ENCODE peak calls at places on chromosomes 4 and X, in nine cellular contexts. I, G, D, Q, M, H, L, X and E are unnamed samples.

GRCh38 chrX:132612990-132613564 is 124.2 kb upstream of the MBNL3 start:
- DNase-seq in H (peak), Q (peak), M (peak), X (peak), D (peak), G (peak), I (peak), L (no peak), E (peak)

GRCh38 chr4:146654976-146655761 is 16.5 kb downstream of the POU4F2 start:
- DNase-seq in L (no peak), X (no peak), Q (no peak), M (peak), I (peak), D (no peak), H (no peak), G (no peak), E (no peak)

GRCh38 chr4:25207997-25208396 is 25.8 kb upstream of the PI4K2B start:
- DNase-seq in H (no peak), Q (no peak), G (no peak), L (no peak), X (no peak), I (no peak), M (no peak), D (no peak), E (no peak)

GRCh38 chrX:120014354-120015129 is 62.9 kb downstream of the RHOXF2B start:
- DNase-seq in Q (no peak), M (peak), D (no peak), G (no peak), I (no peak), H (no peak), X (no peak), L (no peak), E (peak)

GRCh38 chr4:40672528-40673522 is 43.2 kb upstream of the RBM47 start:
- DNase-seq in G (peak), I (peak), M (peak), X (peak), Q (peak), H (peak), L (no peak), D (no peak), E (no peak)

GRCh38 chrX:47637546-47638195 is 7.9 kb upstream of the CFP start:
- DNase-seq in I (no peak), L (no peak), M (peak), G (peak), H (no peak), Q (peak), D (no peak), X (no peak), E (no peak)

GRCh38 chr4:113052379-113052951 is 3.0 kb downstream of the ANK2 start:
- DNase-seq in H (peak), Q (no peak), G (no peak), L (no peak), M (no peak), X (peak), I (peak), D (no peak), E (no peak)

GRCh38 chrX:41238543-41238942 is 95.4 kb upstream of the DDX3X start:
- DNase-seq in X (peak), D (no peak), H (peak), G (no peak), Q (no peak), I (peak), M (no peak), L (no peak), E (no peak)

GRCh38 chr4:77465271-77465670 is 140.3 kb upstream of the CXCL13 start:
- DNase-seq in I (peak), H (peak), Q (peak), M (no peak), L (peak), D (no peak), G (no peak), X (peak), E (peak)

GRCh38 chr4:129129143-129129542 is 33.2 kb downstream of the C4orf33 start:
- DNase-seq in H (no peak), D (no peak), L (no peak), M (no peak), G (no peak), I (no peak), Q (no peak), X (no peak), E (peak)

GRCh38 chr4:105895324-105895608 is at the start of gene NPNT:
- DNase-seq in X (no peak), M (no peak), H (no peak), G (no peak), I (no peak), L (no peak), Q (peak), D (no peak), E (peak)

GRCh38 chr4:150237110-150237852 is 159.0 kb downstream of the DCLK2 start:
- DNase-seq in M (no peak), X (peak), G (no peak), H (peak), D (no peak), I (peak), L (no peak), Q (no peak), E (no peak)

GRCh38 chrX:154457491-154458115 is 478 bp upstream of the PLXNA3 start:
- DNase-seq in L (peak), I (peak), X (peak), H (peak), D (no peak), Q (no peak), G (no peak), M (peak), E (peak)

GRCh38 chr4:106316773-106317409 is 541 bp downstream of the AIMP1 start:
- DNase-seq in D (no peak), G (no peak), L (no peak), M (no peak), X (no peak), I (no peak), H (peak), Q (no peak), E (no peak)

GRCh38 chr4:40206421-40206820 is 9.6 kb downstream of the RHOH start:
- DNase-seq in Q (no peak), D (no peak), L (no peak), H (no peak), M (no peak), X (no peak), G (no peak), I (no peak), E (no peak)

GRCh38 chr4:8525383-8526120 is 54.6 kb upstream of the GPR78 start:
- DNase-seq in D (no peak), H (no peak), M (no peak), L (no peak), G (no peak), I (peak), X (no peak), Q (no peak), E (no peak)

GRCh38 chrX:72100824-72101351 is 30.8 kb downstream of the RTL5 start:
- DNase-seq in X (no peak), I (no peak), H (peak), M (no peak), Q (no peak), G (no peak), L (peak), D (peak), E (peak)

GRCh38 chr4:5143306-5143861 is 92.1 kb downstream of the STK32B start:
- DNase-seq in M (no peak), D (no peak), I (no peak), H (no peak), G (no peak), Q (no peak), L (no peak), X (no peak), E (no peak)

GRCh38 chr4:139191373-139191772 is 14.4 kb upstream of the ELF2 start:
- DNase-seq in L (no peak), G (no peak), D (no peak), Q (no peak), H (no peak), X (no peak), M (no peak), I (peak), E (no peak)

GRCh38 chrX:35665311-35665710 is 132.8 kb upstream of the MAGEB16 start:
- DNase-seq in Q (no peak), L (no peak), G (no peak), H (peak), I (no peak), D (no peak), M (peak), X (no peak), E (no peak)

GRCh38 chrX:129718701-129719100 is 20.1 kb upstream of the XPNPEP2 start:
- DNase-seq in M (no peak), Q (no peak), H (no peak), G (no peak), L (no peak), I (no peak), D (no peak), X (no peak), E (no peak)

GRCh38 chr4:64068096-64068495 is 341.2 kb downstream of the TECRL start:
- DNase-seq in H (peak), X (peak), I (no peak), M (no peak), L (no peak), Q (no peak), D (no peak), G (no peak), E (no peak)

GRCh38 chr4:37188100-37188499 is 56.4 kb upstream of the NWD2 start:
- DNase-seq in M (peak), L (no peak), D (no peak), I (no peak), H (peak), X (no peak), Q (no peak), G (no peak), E (no peak)

GRCh38 chr4:170242471-170242870 is 152.7 kb upstream of the AADAT start:
- DNase-seq in H (peak), G (no peak), X (no peak), M (no peak), I (no peak), D (no peak), L (no peak), Q (no peak), E (no peak)

GRCh38 chrX:101117701-101118100 is 19.7 kb downstream of the CENPI start:
- DNase-seq in X (no peak), M (no peak), G (no peak), H (no peak), Q (no peak), I (no peak), D (no peak), L (no peak), E (no peak)

GRCh38 chrX:110021180-110022022 is 18.5 kb downstream of the TMEM164 start:
- DNase-seq in I (peak), X (peak), H (peak), D (no peak), G (no peak), M (no peak), L (no peak), Q (no peak), E (no peak)

GRCh38 chr4:6926681-6927478 is 17.3 kb downstream of the TBC1D14 start:
- DNase-seq in H (no peak), X (no peak), D (peak), Q (no peak), G (peak), I (no peak), M (peak), L (no peak), E (peak)

GRCh38 chrX:129653181-129653984 is 1.4 kb downstream of the APLN start:
- DNase-seq in Q (no peak), M (no peak), X (no peak), L (no peak), H (no peak), D (peak), G (no peak), I (no peak), E (no peak)

GRCh38 chr4:162506253-162506652 is 342.5 kb upstream of the FSTL5 start:
- DNase-seq in H (peak), M (no peak), X (peak), L (no peak), G (no peak), I (no peak), D (no peak), Q (no peak), E (no peak)

GRCh38 chr4:143294310-143294709 is 42.4 kb upstream of the GAB1 start:
- DNase-seq in X (no peak), H (peak), G (peak), L (no peak), D (no peak), Q (peak), I (peak), M (peak), E (peak)

GRCh38 chrX:67693928-67694327 is 150.1 kb downstream of the AR start:
- DNase-seq in G (no peak), H (peak), I (peak), Q (no peak), L (no peak), M (no peak), D (no peak), X (peak), E (no peak)

GRCh38 chrX:97876697-97877407 is 993.1 kb downstream of the RPA4 start:
- DNase-seq in I (no peak), G (no peak), L (no peak), Q (no peak), X (no peak), D (no peak), H (peak), M (no peak), E (no peak)

GRCh38 chr4:169200361-169201030 is 70.3 kb downstream of the SH3RF1 start:
- DNase-seq in G (no peak), X (peak), L (no peak), I (no peak), Q (no peak), D (no peak), M (no peak), H (no peak), E (no peak)

GRCh38 chr4:2931765-2932560 is 31.2 kb downstream of the NOP14 start:
- DNase-seq in G (peak), X (no peak), L (no peak), I (no peak), Q (peak), H (no peak), D (peak), M (no peak), E (peak)

GRCh38 chr4:110878413-110878812 is 255.5 kb upstream of the PITX2 start:
- DNase-seq in Q (no peak), D (no peak), L (no peak), H (no peak), G (no peak), M (no peak), X (peak), I (no peak), E (no peak)